ENCODE peak calls at places on chromosomes 6 and 20, in eight cellular contexts. U is A673; P is left ventricle myocardium inferior; Y is right cardiac atrium; O is CD8-positive, alpha-beta T cell; C is psoas muscle; X is stomach; Z is H9. D is an unnamed sample.

GRCh38 chr20:39849171-39849570 is 839.9 kb downstream of the MAFB start:
- DNase-seq in P (no peak), X (no peak), Z (no peak), C (no peak), O (no peak), Y (no peak), U (no peak), D (no peak)

GRCh38 chr6:100808638-100809275 is 72.4 kb downstream of the ASCC3 start:
- DNase-seq in O (no peak), C (no peak), P (no peak), Z (no peak), U (no peak), Y (no peak), X (no peak), D (no peak)

GRCh38 chr6:12895721-12896120 is 179.2 kb downstream of the PHACTR1 start:
- DNase-seq in X (no peak), O (no peak), Y (no peak), C (no peak), U (no peak), P (no peak), Z (no peak), D (no peak)

GRCh38 chr20:16709017-16709416 is 20.8 kb upstream of the SNRPB2 start:
- DNase-seq in U (no peak), C (no peak), X (no peak), O (no peak), Y (no peak), Z (no peak), P (no peak), D (no peak)

GRCh38 chr20:2871111-2871465 is 2.2 kb upstream of the PTPRA start:
- DNase-seq in X (no peak), Z (no peak), C (no peak), Y (no peak), U (no peak), O (no peak), P (no peak), D (no peak)

GRCh38 chr20:63627700-63628245 is 872 bp upstream of the GMEB2 start:
- DNase-seq in P (no peak), O (no peak), X (no peak), C (no peak), U (no peak), Z (no peak), Y (no peak), D (peak; percentile 78)

GRCh38 chr6:11702039-11702795 is 76.4 kb downstream of the ADTRP start:
- DNase-seq in U (peak; percentile 46), Y (no peak), X (no peak), C (no peak), P (no peak), Z (no peak), O (no peak), D (no peak)

GRCh38 chr6:142537612-142538478 is 236.0 kb downstream of the ADGRG6 start:
- DNase-seq in Y (no peak), C (no peak), O (no peak), P (no peak), X (no peak), Z (peak; percentile 51), U (peak; percentile 73), D (no peak)

GRCh38 chr20:23059831-23060230 is 10.4 kb upstream of the THBD start:
- DNase-seq in Z (no peak), U (no peak), C (no peak), X (no peak), Y (no peak), P (no peak), O (no peak), D (no peak)

DNA sequence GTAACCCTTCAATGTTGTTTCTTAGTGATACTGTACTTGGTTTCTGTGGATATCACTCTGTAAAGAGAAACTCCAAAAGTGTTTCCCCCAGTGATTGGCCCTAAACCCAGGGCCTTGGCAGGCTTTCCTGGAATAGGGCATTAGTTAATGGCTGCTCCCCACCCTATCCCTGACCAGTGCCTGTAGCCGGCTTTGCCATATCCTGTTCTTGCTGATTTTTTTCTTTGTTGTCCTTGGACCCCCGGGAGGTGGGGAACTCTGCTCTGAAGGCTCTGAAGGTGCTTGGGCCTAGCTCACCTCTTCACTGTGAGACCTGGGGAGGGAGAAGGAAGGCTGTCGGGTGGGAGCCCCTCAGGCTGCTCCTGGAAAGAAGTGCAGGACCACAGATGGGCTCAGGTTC is 120.1 kb downstream of the TCP11 start:
- DNase-seq in U (no peak), C (no peak), O (no peak), Z (peak; percentile 54), P (peak; percentile 41), Y (peak; percentile 63), X (peak; percentile 47), D (peak; percentile 71)
- H3K4me1 ChIP-seq in U (peaks cover 38% of the 10 kb centered on the region), C (peaks cover 75% of the 10 kb centered on the region), O (no peaks in the 10 kb centered on the region), Z (peaks cover 26% of the 10 kb centered on the region), P (peaks cover 99% of the 10 kb centered on the region), Y (peaks cover 15% of the 10 kb centered on the region), X (peaks cover 96% of the 10 kb centered on the region), D (peaks cover 14% of the 10 kb centered on the region)

GRCh38 chr6:15946701-15947390 is 182.0 kb upstream of the MYLIP start:
- DNase-seq in C (no peak), U (no peak), Y (no peak), Z (no peak), P (no peak), X (no peak), O (no peak), D (no peak)
- H3K27ac ChIP-seq in C (no peak overlapping the region), U (no peak overlapping the region), Y (no peak overlapping the region), Z (no peak overlapping the region), P (no peak overlapping the region), X (no peak overlapping the region), O (no peak overlapping the region), D (no peak overlapping the region)

GRCh38 chr6:35497571-35498406 is 910 bp upstream of the TEAD3 start:
- DNase-seq in P (peak; percentile 83), O (peak; percentile 24), Z (peak; percentile 85), C (peak; percentile 85), X (peak; percentile 56), U (peak; percentile 51), Y (peak; percentile 85), D (peak; percentile 94)
- H3K27me3 ChIP-seq in P (peaks cover 31% of the 10 kb centered on the region), O (no peaks in the 10 kb centered on the region), Z (no peaks in the 10 kb centered on the region), C (no peaks in the 10 kb centered on the region), X (peaks cover 13% of the 10 kb centered on the region), U (no peaks in the 10 kb centered on the region), Y (no peaks in the 10 kb centered on the region), D (no peaks in the 10 kb centered on the region)

GRCh38 chr20:48783533-48784272 is 44.1 kb downstream of the PREX1 start:
- DNase-seq in Z (no peak), C (no peak), X (no peak), U (peak; percentile 33), O (no peak), Y (no peak), P (no peak), D (no peak)

GRCh38 chr20:48785801-48786200 is 42.0 kb downstream of the PREX1 start:
- DNase-seq in Y (no peak), C (no peak), P (no peak), U (no peak), O (no peak), X (no peak), Z (no peak), D (no peak)

GRCh38 chr20:48782901-48783308 is 44.9 kb downstream of the PREX1 start:
- DNase-seq in O (no peak), C (no peak), U (no peak), Z (no peak), P (no peak), Y (no peak), X (no peak), D (no peak)

GRCh38 chr20:48785256-48785655 is 42.5 kb downstream of the PREX1 start:
- DNase-seq in X (no peak), C (no peak), Y (no peak), P (no peak), Z (no peak), U (no peak), O (no peak), D (no peak)

DNA sequence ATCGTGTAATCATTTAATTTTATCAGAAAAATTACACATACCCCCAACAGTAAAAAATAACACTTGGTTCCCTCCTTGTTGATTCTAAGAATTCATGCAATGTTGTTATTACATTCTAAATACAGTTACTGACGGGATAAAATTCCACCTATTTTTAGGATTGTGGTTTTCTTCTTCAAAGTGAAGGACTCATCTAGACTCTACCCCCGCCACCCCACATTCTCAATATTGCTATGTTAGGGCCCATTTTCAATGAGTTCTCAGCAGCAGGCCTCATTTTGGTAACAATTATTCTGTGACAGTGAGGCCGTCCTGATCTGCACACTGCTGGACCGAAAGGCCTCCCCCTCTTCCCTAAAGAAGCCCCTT is 43.5 kb downstream of the PREX1 start:
- DNase-seq in Z (no peak), O (no peak), Y (no peak), P (no peak), C (no peak), U (no peak), X (no peak), D (no peak)
- H3K4me1 ChIP-seq in Z (no peaks in the 10 kb centered on the region), O (peaks cover 74% of the 10 kb centered on the region), Y (peaks cover 2% of the 10 kb centered on the region), P (peaks cover 13% of the 10 kb centered on the region), C (no peaks in the 10 kb centered on the region), U (peaks cover 61% of the 10 kb centered on the region), X (peaks cover 76% of the 10 kb centered on the region), D (peaks cover 3% of the 10 kb centered on the region)

GRCh38 chr20:62561182-62561581 is 81.1 kb upstream of the SLCO4A1 start:
- DNase-seq in O (no peak), C (no peak), P (no peak), U (no peak), Y (no peak), Z (no peak), X (no peak), D (no peak)
- H3K27ac ChIP-seq in O (no peak overlapping the region), C (peak overlapping the region; percentile 92), P (peak overlapping the region; percentile 94), U (no peak overlapping the region), Y (peak overlapping the region; percentile 52), Z (no peak overlapping the region), X (no peak overlapping the region), D (no peak overlapping the region)